ENCODE peak calls at places on chromosomes 4 and X, in four cellular contexts. C is HCT116; T is putamen; I is activated CD8-positive, alpha-beta memory T cell treated with anti-CD3 and anti-CD28 coated beads, Interleukin-2, amount 50 U/mL, for 48 hours. X is an unnamed sample.

GRCh38 chrX:112614640-112615039 is 65.1 kb downstream of the LHFPL1 start:
- DNase-seq in C (no peak), T (no peak), I (no peak), X (no peak)

GRCh38 chr4:69995526-69996016 is at the start of gene STATH:
- DNase-seq in C (no peak), I (no peak), T (no peak), X (no peak)

GRCh38 chr4:141346144-141346543 is 125.4 kb downstream of the ZNF330 start:
- DNase-seq in T (peak), I (no peak), C (peak), X (peak)

GRCh38 chrX:25016938-25017598 is 1.3 kb upstream of the ARX start:
- DNase-seq in T (no peak), C (no peak), I (no peak), X (no peak)

GRCh38 chr4:41542526-41543270 is 4.7 kb downstream of the LIMCH1 start:
- DNase-seq in C (no peak), T (no peak), I (no peak), X (no peak)

GRCh38 chr4:99633772-99634171 is 23.9 kb downstream of the C4orf54 start:
- DNase-seq in I (no peak), C (no peak), T (no peak), X (no peak)

GRCh38 chr4:70724463-70724862 is 2.7 kb downstream of the RUFY3 start:
- DNase-seq in T (no peak), C (no peak), I (no peak), X (no peak)

GRCh38 chr4:156794863-156795262 is 176.7 kb downstream of the PDGFC start:
- DNase-seq in T (no peak), I (no peak), C (no peak), X (no peak)

GRCh38 chr4:113222006-113222405 is 172.6 kb downstream of the ANK2 start:
- DNase-seq in C (no peak), I (no peak), T (no peak), X (no peak)

GRCh38 chrX:63922221-63922620 is 137.2 kb upstream of the ARHGEF9 start:
- DNase-seq in I (no peak), T (no peak), C (no peak), X (no peak)

GRCh38 chr4:53273726-53274125 is 92.1 kb downstream of the SCFD2 start:
- DNase-seq in I (no peak), C (no peak), T (no peak), X (no peak)

GRCh38 chrX:120514236-120514635 is 45.1 kb upstream of the LAMP2 start:
- DNase-seq in I (no peak), C (no peak), T (no peak), X (no peak)

GRCh38 chrX:57647020-57647419 is 33.0 kb downstream of the NLRP2B start:
- DNase-seq in I (no peak), C (no peak), T (no peak), X (no peak)

GRCh38 chrX:23003121-23003520 is 3.4 kb downstream of the DDX53 start:
- DNase-seq in C (no peak), I (no peak), T (no peak), X (no peak)

GRCh38 chrX:7316887-7317286 is 168.9 kb upstream of the PUDP start:
- DNase-seq in T (no peak), C (no peak), I (no peak), X (no peak)

GRCh38 chr4:153649572-153649991 is 34.5 kb upstream of the TLR2 start:
- DNase-seq in T (no peak), C (peak), I (no peak), X (no peak)

GRCh38 chr4:78765607-78766006 is 10.5 kb upstream of the BMP2K start:
- DNase-seq in C (no peak), I (no peak), T (no peak), X (no peak)

GRCh38 chrX:139881130-139881529 is 51.7 kb downstream of the ATP11C start:
- DNase-seq in I (no peak), C (peak), T (no peak), X (no peak)

GRCh38 chr4:8528713-8529112 is 51.5 kb upstream of the GPR78 start:
- DNase-seq in C (no peak), T (no peak), I (no peak), X (no peak)

GRCh38 chr4:70601422-70602039 is 9.5 kb downstream of the AMBN start:
- DNase-seq in C (peak), I (peak), T (peak), X (peak)

GRCh38 chr4:145909331-145909730 is 29.3 kb downstream of the ZNF827 start:
- DNase-seq in C (no peak), T (no peak), I (no peak), X (peak)

GRCh38 chr4:165877291-165877690 is 4.3 kb downstream of the TLL1 start:
- DNase-seq in I (no peak), T (no peak), C (no peak), X (no peak)

GRCh38 chr4:55021214-55021613 is 104.2 kb downstream of the KDR start:
- DNase-seq in T (no peak), I (no peak), C (no peak), X (no peak)

GRCh38 chr4:792729-793108 is 33.2 kb downstream of the CPLX1 start:
- DNase-seq in C (no peak), I (no peak), T (no peak), X (peak)

GRCh38 chrX:109533005-109533404 is 3.6 kb upstream of the NXT2 start:
- DNase-seq in T (no peak), I (no peak), C (no peak), X (no peak)

GRCh38 chrX:153380691-153381090 is 20.5 kb downstream of the PNMA6E start:
- DNase-seq in I (no peak), C (no peak), T (no peak), X (no peak)

GRCh38 chr4:17708992-17709759 is 72.2 kb downstream of the FAM184B start:
- DNase-seq in I (no peak), T (no peak), C (no peak), X (no peak)

GRCh38 chr4:74217365-74217764 is 59.4 kb downstream of the MTHFD2L start:
- DNase-seq in C (no peak), T (peak), I (no peak), X (no peak)

GRCh38 chrX:1592863-1593201 is 1.4 kb downstream of the AKAP17A start:
- DNase-seq in I (peak), C (no peak), T (no peak), X (peak)

GRCh38 chr4:123452585-123452984 is 56.0 kb downstream of the SPRY1 start:
- DNase-seq in C (no peak), T (peak), I (no peak), X (no peak)

X was measured in mucosa of descending colon.